ENCODE peak calls at places on chromosomes 13 and 19, in seven cellular contexts. One of them, this sample, is unnamed.

GRCh38 chr19:29663861-29664752 is 1.2 kb upstream of the PLEKHF1 start:
- DNase-seq in stimulated activated CD8-positive, alpha-beta memory T cell treated with anti-CD3 and anti-CD28 coated beads, Interleukin-4, amount 100 ng/mL, for 4 hours: no peak
- DNase-seq in psoas muscle: no peak
- DNase-seq in nucleus accumbens: no peak
- DNase-seq in SW 1271: no peak
- DNase-seq in AG09309: no peak
- DNase-seq in nephron progenitor cell: no peak
- DNase-seq in this sample: no peak

GRCh38 chr13:51452391-51453307 is at the start of gene INTS6:
- DNase-seq in SW 1271: peak
- DNase-seq in stimulated activated CD8-positive, alpha-beta memory T cell treated with anti-CD3 and anti-CD28 coated beads, Interleukin-4, amount 100 ng/mL, for 4 hours: peak
- DNase-seq in nucleus accumbens: peak
- DNase-seq in psoas muscle: peak
- DNase-seq in AG09309: peak
- DNase-seq in nephron progenitor cell: peak
- DNase-seq in this sample: peak

GRCh38 chr19:29537181-29537580 is 11.4 kb downstream of the VSTM2B start:
- DNase-seq in nephron progenitor cell: no peak
- DNase-seq in stimulated activated CD8-positive, alpha-beta memory T cell treated with anti-CD3 and anti-CD28 coated beads, Interleukin-4, amount 100 ng/mL, for 4 hours: no peak
- DNase-seq in psoas muscle: no peak
- DNase-seq in nucleus accumbens: no peak
- DNase-seq in AG09309: no peak
- DNase-seq in SW 1271: no peak
- DNase-seq in this sample: no peak

GRCh38 chr19:1015782-1016646 is 4.9 kb downstream of the TMEM259 start:
- DNase-seq in stimulated activated CD8-positive, alpha-beta memory T cell treated with anti-CD3 and anti-CD28 coated beads, Interleukin-4, amount 100 ng/mL, for 4 hours: no peak
- DNase-seq in nephron progenitor cell: no peak
- DNase-seq in psoas muscle: peak
- DNase-seq in AG09309: no peak
- DNase-seq in nucleus accumbens: no peak
- DNase-seq in SW 1271: no peak
- DNase-seq in this sample: no peak

GRCh38 chr13:48210178-48210577 is 22.8 kb upstream of the ITM2B start:
- DNase-seq in nephron progenitor cell: no peak
- DNase-seq in AG09309: peak
- DNase-seq in SW 1271: no peak
- DNase-seq in psoas muscle: no peak
- DNase-seq in stimulated activated CD8-positive, alpha-beta memory T cell treated with anti-CD3 and anti-CD28 coated beads, Interleukin-4, amount 100 ng/mL, for 4 hours: no peak
- DNase-seq in nucleus accumbens: no peak
- DNase-seq in this sample: no peak

GRCh38 chr13:36395280-36395679 is 37.0 kb upstream of the CCNA1 start:
- DNase-seq in nephron progenitor cell: no peak
- DNase-seq in psoas muscle: no peak
- DNase-seq in nucleus accumbens: no peak
- DNase-seq in SW 1271: peak
- DNase-seq in stimulated activated CD8-positive, alpha-beta memory T cell treated with anti-CD3 and anti-CD28 coated beads, Interleukin-4, amount 100 ng/mL, for 4 hours: no peak
- DNase-seq in AG09309: peak
- DNase-seq in this sample: no peak

GRCh38 chr13:71210861-71211260 is 656.1 kb downstream of the DACH1 start:
- DNase-seq in nephron progenitor cell: no peak
- DNase-seq in psoas muscle: no peak
- DNase-seq in AG09309: no peak
- DNase-seq in nucleus accumbens: no peak
- DNase-seq in stimulated activated CD8-positive, alpha-beta memory T cell treated with anti-CD3 and anti-CD28 coated beads, Interleukin-4, amount 100 ng/mL, for 4 hours: no peak
- DNase-seq in SW 1271: no peak
- DNase-seq in this sample: no peak

GRCh38 chr19:31351212-31352193 is 2.3 kb upstream of the TSHZ3 start:
- DNase-seq in nucleus accumbens: no peak
- DNase-seq in psoas muscle: no peak
- DNase-seq in SW 1271: no peak
- DNase-seq in nephron progenitor cell: peak
- DNase-seq in stimulated activated CD8-positive, alpha-beta memory T cell treated with anti-CD3 and anti-CD28 coated beads, Interleukin-4, amount 100 ng/mL, for 4 hours: no peak
- DNase-seq in AG09309: no peak
- DNase-seq in this sample: no peak

GRCh38 chr13:51778407-51778806 is 25.6 kb downstream of the DHRS12 start:
- DNase-seq in AG09309: no peak
- DNase-seq in SW 1271: no peak
- DNase-seq in nephron progenitor cell: no peak
- DNase-seq in stimulated activated CD8-positive, alpha-beta memory T cell treated with anti-CD3 and anti-CD28 coated beads, Interleukin-4, amount 100 ng/mL, for 4 hours: no peak
- DNase-seq in nucleus accumbens: no peak
- DNase-seq in psoas muscle: peak
- DNase-seq in this sample: no peak

GRCh38 chr13:39250440-39250839 is 212.2 kb downstream of the NHLRC3 start:
- DNase-seq in psoas muscle: no peak
- DNase-seq in SW 1271: no peak
- DNase-seq in nephron progenitor cell: no peak
- DNase-seq in stimulated activated CD8-positive, alpha-beta memory T cell treated with anti-CD3 and anti-CD28 coated beads, Interleukin-4, amount 100 ng/mL, for 4 hours: no peak
- DNase-seq in nucleus accumbens: no peak
- DNase-seq in AG09309: no peak
- DNase-seq in this sample: no peak

GRCh38 chr19:34633806-34634205 is 43.2 kb downstream of the SCGB2B2 start:
- DNase-seq in AG09309: no peak
- DNase-seq in psoas muscle: no peak
- DNase-seq in SW 1271: no peak
- DNase-seq in stimulated activated CD8-positive, alpha-beta memory T cell treated with anti-CD3 and anti-CD28 coated beads, Interleukin-4, amount 100 ng/mL, for 4 hours: no peak
- DNase-seq in nephron progenitor cell: no peak
- DNase-seq in nucleus accumbens: no peak
- DNase-seq in this sample: no peak

GRCh38 chr13:38785490-38785889 is 98.6 kb downstream of the FREM2 start:
- DNase-seq in nucleus accumbens: no peak
- DNase-seq in AG09309: no peak
- DNase-seq in SW 1271: no peak
- DNase-seq in nephron progenitor cell: no peak
- DNase-seq in psoas muscle: no peak
- DNase-seq in stimulated activated CD8-positive, alpha-beta memory T cell treated with anti-CD3 and anti-CD28 coated beads, Interleukin-4, amount 100 ng/mL, for 4 hours: no peak
- DNase-seq in this sample: no peak

GRCh38 chr13:77565635-77566034 is 30.1 kb downstream of the SCEL start:
- DNase-seq in AG09309: no peak
- DNase-seq in stimulated activated CD8-positive, alpha-beta memory T cell treated with anti-CD3 and anti-CD28 coated beads, Interleukin-4, amount 100 ng/mL, for 4 hours: no peak
- DNase-seq in SW 1271: no peak
- DNase-seq in nucleus accumbens: no peak
- DNase-seq in psoas muscle: no peak
- DNase-seq in nephron progenitor cell: no peak
- DNase-seq in this sample: no peak

GRCh38 chr19:39156230-39156890 is 30.8 kb downstream of the PAK4 start:
- DNase-seq in nucleus accumbens: no peak
- DNase-seq in stimulated activated CD8-positive, alpha-beta memory T cell treated with anti-CD3 and anti-CD28 coated beads, Interleukin-4, amount 100 ng/mL, for 4 hours: no peak
- DNase-seq in nephron progenitor cell: no peak
- DNase-seq in AG09309: no peak
- DNase-seq in SW 1271: no peak
- DNase-seq in psoas muscle: no peak
- DNase-seq in this sample: no peak

GRCh38 chr13:21232599-21232998 is 56.1 kb downstream of the MRPL57 start:
- DNase-seq in SW 1271: no peak
- DNase-seq in stimulated activated CD8-positive, alpha-beta memory T cell treated with anti-CD3 and anti-CD28 coated beads, Interleukin-4, amount 100 ng/mL, for 4 hours: no peak
- DNase-seq in AG09309: no peak
- DNase-seq in nucleus accumbens: no peak
- DNase-seq in nephron progenitor cell: no peak
- DNase-seq in psoas muscle: no peak
- DNase-seq in this sample: no peak

GRCh38 chr13:25860862-25861261 is 191.0 kb downstream of the SHISA2 start:
- DNase-seq in AG09309: no peak
- DNase-seq in SW 1271: no peak
- DNase-seq in psoas muscle: no peak
- DNase-seq in nephron progenitor cell: no peak
- DNase-seq in nucleus accumbens: no peak
- DNase-seq in stimulated activated CD8-positive, alpha-beta memory T cell treated with anti-CD3 and anti-CD28 coated beads, Interleukin-4, amount 100 ng/mL, for 4 hours: no peak
- DNase-seq in this sample: no peak

GRCh38 chr19:35150445-35150844 is 4.1 kb upstream of the FXYD5 start:
- DNase-seq in AG09309: no peak
- DNase-seq in stimulated activated CD8-positive, alpha-beta memory T cell treated with anti-CD3 and anti-CD28 coated beads, Interleukin-4, amount 100 ng/mL, for 4 hours: no peak
- DNase-seq in SW 1271: no peak
- DNase-seq in nucleus accumbens: no peak
- DNase-seq in psoas muscle: no peak
- DNase-seq in nephron progenitor cell: no peak
- DNase-seq in this sample: no peak

GRCh38 chr19:29545866-29546582 is 20.2 kb downstream of the VSTM2B start:
- DNase-seq in SW 1271: no peak
- DNase-seq in psoas muscle: no peak
- DNase-seq in nephron progenitor cell: no peak
- DNase-seq in nucleus accumbens: no peak
- DNase-seq in AG09309: no peak
- DNase-seq in stimulated activated CD8-positive, alpha-beta memory T cell treated with anti-CD3 and anti-CD28 coated beads, Interleukin-4, amount 100 ng/mL, for 4 hours: no peak
- DNase-seq in this sample: no peak

GRCh38 chr13:26914624-26915023 is 154.0 kb upstream of the GPR12 start:
- DNase-seq in AG09309: no peak
- DNase-seq in stimulated activated CD8-positive, alpha-beta memory T cell treated with anti-CD3 and anti-CD28 coated beads, Interleukin-4, amount 100 ng/mL, for 4 hours: no peak
- DNase-seq in nephron progenitor cell: no peak
- DNase-seq in nucleus accumbens: peak
- DNase-seq in SW 1271: no peak
- DNase-seq in psoas muscle: no peak
- DNase-seq in this sample: no peak

GRCh38 chr19:46374526-46375475 is 27.9 kb downstream of the PPP5C start:
- DNase-seq in psoas muscle: no peak
- DNase-seq in nucleus accumbens: no peak
- DNase-seq in nephron progenitor cell: no peak
- DNase-seq in AG09309: no peak
- DNase-seq in stimulated activated CD8-positive, alpha-beta memory T cell treated with anti-CD3 and anti-CD28 coated beads, Interleukin-4, amount 100 ng/mL, for 4 hours: no peak
- DNase-seq in SW 1271: no peak
- DNase-seq in this sample: no peak

GRCh38 chr13:27627377-27627776 is 5.7 kb downstream of the POLR1D start:
- DNase-seq in stimulated activated CD8-positive, alpha-beta memory T cell treated with anti-CD3 and anti-CD28 coated beads, Interleukin-4, amount 100 ng/mL, for 4 hours: no peak
- DNase-seq in psoas muscle: no peak
- DNase-seq in nephron progenitor cell: no peak
- DNase-seq in nucleus accumbens: no peak
- DNase-seq in SW 1271: no peak
- DNase-seq in AG09309: no peak
- DNase-seq in this sample: no peak

GRCh38 chr13:108328848-108329247 is 59.3 kb downstream of the TNFSF13B start:
- DNase-seq in psoas muscle: no peak
- DNase-seq in stimulated activated CD8-positive, alpha-beta memory T cell treated with anti-CD3 and anti-CD28 coated beads, Interleukin-4, amount 100 ng/mL, for 4 hours: no peak
- DNase-seq in SW 1271: no peak
- DNase-seq in nephron progenitor cell: no peak
- DNase-seq in AG09309: no peak
- DNase-seq in nucleus accumbens: no peak
- DNase-seq in this sample: no peak

This sample was measured in activated CD8-positive, alpha-beta memory T cell treated with anti-CD3 and anti-CD28 coated beads for 1 hour.